ENCODE peak calls at places on chromosomes 7 and 10, in nine cellular contexts. U, W, Z, O, A, J, R, H and E are unnamed samples.

GRCh38 chr7:101882595-101883564 is 65.5 kb downstream of the CUX1 start:
- DNase-seq in U (no peak), W (no peak), Z (no peak), O (peak; percentile 100), A (peak; percentile 100), J (peak; percentile 91), R (peak; percentile 89), H (peak; percentile 95), E (peak; percentile 99)

GRCh38 chr7:29091121-29091601 is 55.2 kb downstream of the CPVL start:
- DNase-seq in U (no peak), W (no peak), Z (peak; percentile 40), O (no peak), A (no peak), J (no peak), R (no peak), H (no peak), E (no peak)

GRCh38 chr10:68795886-68796532 is 31.3 kb upstream of the STOX1 start:
- DNase-seq in U (no peak), W (no peak), Z (no peak), O (peak; percentile 13), A (no peak), J (no peak), R (no peak), H (no peak), E (no peak)

GRCh38 chr7:139620676-139621344 is 97.3 kb downstream of the CLEC2L start:
- DNase-seq in U (no peak), W (peak; percentile 54), Z (peak; percentile 77), O (peak; percentile 62), A (no peak), J (no peak), R (peak; percentile 68), H (peak; percentile 40), E (no peak)

GRCh38 chr10:3774814-3775670 is 10.0 kb downstream of the KLF6 start:
- DNase-seq in U (no peak), W (peak; percentile 34), Z (no peak), O (peak; percentile 91), A (peak; percentile 89), J (peak; percentile 53), R (peak; percentile 58), H (no peak), E (no peak)

GRCh38 chr10:75108684-75109458 is 2.6 kb upstream of the SAMD8 start:
- DNase-seq in U (no peak), W (no peak), Z (peak; percentile 81), O (no peak), A (peak; percentile 9), J (peak; percentile 23), R (peak; percentile 48), H (peak; percentile 41), E (no peak)

GRCh38 chr7:130380121-130380860 is at the start of gene CPA1:
- DNase-seq in U (no peak), W (no peak), Z (peak; percentile 33), O (no peak), A (no peak), J (no peak), R (peak; percentile 31), H (peak; percentile 96), E (no peak)

GRCh38 chr7:100464210-100464660 is at the start of gene SPACDR:
- DNase-seq in U (no peak), W (no peak), Z (no peak), O (no peak), A (no peak), J (no peak), R (no peak), H (no peak), E (no peak)

GRCh38 chr10:132606536-132607316 is 69.1 kb downstream of the INPP5A start:
- DNase-seq in U (no peak), W (no peak), Z (no peak), O (no peak), A (no peak), J (peak; percentile 20), R (peak; percentile 49), H (no peak), E (no peak)

GRCh38 chr7:151228024-151228866 is 1.2 kb upstream of the ABCF2 start:
- DNase-seq in U (no peak), W (no peak), Z (no peak), O (peak; percentile 26), A (no peak), J (no peak), R (no peak), H (no peak), E (no peak)

GRCh38 chr7:151229249-151229648 is 2.2 kb upstream of the ABCF2 start:
- DNase-seq in U (no peak), W (no peak), Z (no peak), O (no peak), A (no peak), J (no peak), R (no peak), H (no peak), E (no peak)

GRCh38 chr7:151226560-151226874 is 488 bp downstream of the ABCF2 start:
- DNase-seq in U (no peak), W (no peak), Z (no peak), O (no peak), A (no peak), J (no peak), R (no peak), H (no peak), E (no peak)

GRCh38 chr7:151225948-151226510 is 976 bp downstream of the ABCF2 start:
- DNase-seq in U (no peak), W (no peak), Z (no peak), O (peak; percentile 54), A (no peak), J (no peak), R (no peak), H (no peak), E (no peak)

DNA sequence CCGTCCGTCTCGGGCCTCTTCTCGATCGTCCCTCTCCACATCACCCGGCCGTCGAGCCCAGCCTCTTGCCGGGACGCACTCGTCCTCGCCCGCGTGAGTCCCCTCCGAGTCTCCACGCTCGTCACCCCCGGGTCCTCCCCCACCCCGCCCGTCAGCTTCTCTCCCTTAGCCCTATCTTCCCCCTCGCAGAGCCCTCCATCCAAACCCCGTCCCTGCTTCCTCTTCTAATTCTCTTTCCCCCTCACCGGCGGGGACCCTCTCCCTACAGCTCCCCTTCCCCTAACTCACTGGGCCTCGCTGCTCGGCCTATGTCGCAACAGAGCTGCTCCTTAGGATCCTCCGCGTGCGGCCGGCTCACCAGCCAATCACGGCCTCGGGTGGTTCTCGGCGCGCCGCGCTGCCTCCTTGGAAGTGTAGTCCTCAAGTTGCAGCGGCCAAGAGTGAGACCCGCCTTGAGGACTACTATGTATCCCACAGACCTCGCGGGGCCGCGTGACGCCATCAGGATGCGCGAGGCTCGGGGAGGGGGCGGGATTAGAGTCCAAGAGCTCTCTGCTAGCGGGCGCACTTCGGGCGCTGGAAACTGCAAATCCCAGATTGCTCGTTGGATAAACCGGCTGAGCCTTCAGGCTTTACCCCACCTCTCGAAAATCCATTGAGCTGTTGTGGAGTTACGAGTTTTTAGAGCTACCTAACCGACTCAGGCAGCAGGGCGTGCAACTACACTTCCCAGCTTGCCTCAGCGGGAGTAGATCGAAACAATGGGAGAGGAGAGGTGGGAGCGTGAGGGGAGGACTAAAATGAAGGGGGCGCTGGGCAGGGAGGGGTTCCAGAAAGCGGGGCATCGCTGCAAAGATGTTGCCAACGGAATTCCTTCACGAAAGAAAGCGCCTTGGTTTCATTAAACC is at the start of gene ABCF2:
- DNase-seq in U (peak; percentile 96), W (peak; percentile 95), Z (peak; percentile 100), O (peak; percentile 99), A (peak; percentile 99), J (peak; percentile 100), R (peak; percentile 99), H (peak; percentile 100), E (peak; percentile 96)
- TF ChIP-seq CTCF in U (no peak), W (no peak), Z (no peak), O (no peak), A (no peak), J (no peak), R (peak; percentile 12), H (no peak), E (no peak)

GRCh38 chr7:106038289-106038688 is 73.8 kb downstream of the SYPL1 start:
- DNase-seq in U (no peak), W (no peak), Z (no peak), O (no peak), A (no peak), J (no peak), R (no peak), H (no peak), E (no peak)

GRCh38 chr7:106035568-106035967 is 72.5 kb downstream of the CDHR3 start:
- DNase-seq in U (no peak), W (no peak), Z (no peak), O (no peak), A (no peak), J (no peak), R (no peak), H (no peak), E (no peak)

GRCh38 chr7:106037489-106038176 is 74.5 kb downstream of the SYPL1 start:
- DNase-seq in U (no peak), W (no peak), Z (no peak), O (no peak), A (no peak), J (no peak), R (no peak), H (no peak), E (no peak)

GRCh38 chr7:106033735-106034134 is 70.7 kb downstream of the CDHR3 start:
- DNase-seq in U (no peak), W (no peak), Z (no peak), O (no peak), A (no peak), J (no peak), R (no peak), H (no peak), E (no peak)

DNA sequence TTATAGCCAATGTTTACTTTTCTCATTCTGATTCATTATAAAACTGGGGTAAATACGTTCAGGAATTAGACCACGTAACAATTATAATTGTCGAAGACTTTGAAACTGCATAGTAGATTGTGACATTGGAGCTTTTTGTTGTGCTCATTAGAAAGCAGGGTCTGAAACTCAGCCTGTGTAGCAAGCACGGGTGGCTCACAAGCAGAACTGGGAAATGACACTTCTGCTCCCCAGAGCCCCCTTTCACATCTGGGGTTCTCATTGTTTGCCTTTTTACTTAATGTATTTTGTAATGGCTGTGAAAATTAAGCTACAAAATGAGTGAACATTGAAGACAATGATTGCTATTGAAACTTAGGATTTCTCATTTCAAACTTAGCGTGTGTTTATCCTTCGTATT is 72.9 kb downstream of the CDHR3 start:
- DNase-seq in U (no peak), W (no peak), Z (no peak), O (no peak), A (no peak), J (no peak), R (no peak), H (no peak), E (no peak)
- TF ChIP-seq CTCF in U (no peak), W (no peak), Z (no peak), O (no peak), A (no peak), J (no peak), R (no peak), H (no peak), E (no peak)

GRCh38 chr7:119482209-119482608 is 790.8 kb upstream of the KCND2 start:
- DNase-seq in U (no peak), W (no peak), Z (peak; percentile 48), O (peak; percentile 48), A (no peak), J (no peak), R (no peak), H (peak; percentile 55), E (no peak)
- TF ChIP-seq CTCF in U (no peak), W (no peak), Z (peak; percentile 38), O (peak; percentile 68), A (no peak), J (no peak), R (no peak), H (peak; percentile 71), E (no peak)

DNA sequence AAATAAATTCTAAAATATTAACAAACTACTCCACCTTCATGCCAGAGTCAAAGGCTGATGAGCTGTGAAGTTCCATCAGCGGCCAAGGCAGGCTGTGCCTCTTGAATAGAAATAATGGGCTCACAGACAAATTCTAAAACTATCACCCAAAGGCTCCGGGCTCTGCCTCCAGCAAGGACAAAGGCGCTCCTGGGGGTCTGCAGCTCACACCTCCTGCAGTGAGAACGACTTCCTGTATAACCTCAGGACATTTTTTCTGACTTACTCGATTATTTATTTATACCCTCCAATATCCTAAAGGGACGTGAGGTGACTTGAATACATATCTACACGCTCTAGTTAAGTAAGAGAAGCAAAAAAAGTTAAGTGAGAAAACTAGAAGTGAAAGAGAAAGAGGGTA is 500.7 kb downstream of the CCSER2 start:
- DNase-seq in U (no peak), W (no peak), Z (no peak), O (no peak), A (no peak), J (no peak), R (no peak), H (no peak), E (no peak)
- TF ChIP-seq CTCF in U (no peak), W (no peak), Z (no peak), O (no peak), A (no peak), J (no peak), R (no peak), H (no peak), E (no peak)